ENCODE peak calls at places on chromosome 10, in four cellular contexts. O, U, B and K are unnamed samples.

GRCh38 chr10:104122273-104123107 is 519 bp downstream of the SFR1 start:
- DNase-seq in B (no peak), U (no peak), O (no peak), K (peak; percentile 21)

GRCh38 chr10:18214692-18215563 is 74.7 kb downstream of the CACNB2 start:
- DNase-seq in U (no peak), O (peak; percentile 69), B (no peak), K (peak; percentile 21)

GRCh38 chr10:26527018-26527417 is 88.9 kb downstream of the APBB1IP start:
- DNase-seq in O (no peak), U (no peak), B (no peak), K (no peak)

GRCh38 chr10:70441161-70441876 is at the start of gene NODAL:
- DNase-seq in U (no peak), O (no peak), B (no peak), K (no peak)

GRCh38 chr10:104937528-104937927 is 296.4 kb downstream of the SORCS3 start:
- DNase-seq in O (no peak), B (no peak), U (no peak), K (no peak)

GRCh38 chr10:76350583-76350982 is 919.2 kb downstream of the LRMDA start:
- DNase-seq in U (no peak), O (no peak), B (no peak), K (no peak)

GRCh38 chr10:125092564-125093031 is 67.8 kb downstream of the CTBP2 start:
- DNase-seq in U (peak; percentile 60), O (peak; percentile 42), B (peak; percentile 17), K (no peak)

GRCh38 chr10:112792487-112793196 is 157.4 kb upstream of the TCF7L2 start:
- DNase-seq in U (peak; percentile 86), O (no peak), B (no peak), K (peak; percentile 37)

GRCh38 chr10:63520463-63521388 is 475 bp upstream of the REEP3 start:
- DNase-seq in U (peak; percentile 83), B (peak; percentile 78), O (peak; percentile 76), K (peak; percentile 76)

GRCh38 chr10:63164045-63164722 is 31.1 kb downstream of the NRBF2 start:
- DNase-seq in O (no peak), U (no peak), B (no peak), K (no peak)

GRCh38 chr10:128211953-128212727 is 85.9 kb upstream of the MKI67 start:
- DNase-seq in U (peak; percentile 76), O (peak; percentile 41), B (peak; percentile 91), K (peak; percentile 82)

GRCh38 chr10:5631936-5632335 is 34.5 kb downstream of the ASB13 start:
- DNase-seq in U (peak; percentile 93), O (no peak), B (peak; percentile 42), K (no peak)

GRCh38 chr10:28875535-28876208 is 198.4 kb downstream of the BAMBI start:
- DNase-seq in O (no peak), U (no peak), B (no peak), K (no peak)

GRCh38 chr10:63667596-63667995 is 146.4 kb downstream of the REEP3 start:
- DNase-seq in O (no peak), U (no peak), B (no peak), K (no peak)

GRCh38 chr10:27256299-27256698 is 15.7 kb upstream of the ACBD5 start:
- DNase-seq in O (no peak), B (no peak), U (no peak), K (no peak)

GRCh38 chr10:27948191-27948590 is 50.7 kb downstream of the ODAD2 start:
- DNase-seq in U (no peak), O (no peak), B (no peak), K (no peak)

GRCh38 chr10:97298223-97298571 is 5.8 kb upstream of the ARHGAP19 start:
- DNase-seq in U (peak; percentile 1), B (no peak), O (no peak), K (no peak)

GRCh38 chr10:133261726-133262325 is 14.8 kb downstream of the ADAM8 start:
- DNase-seq in U (peak; percentile 89), O (peak; percentile 97), B (peak; percentile 92), K (peak; percentile 91)

GRCh38 chr10:88063861-88064521 is 200.6 kb downstream of the PTEN start:
- DNase-seq in B (no peak), O (no peak), U (no peak), K (no peak)

GRCh38 chr10:122164028-122164601 is 107.0 kb upstream of the BTBD16 start:
- DNase-seq in U (no peak), O (no peak), B (no peak), K (no peak)

GRCh38 chr10:62068464-62068863 is 167.0 kb downstream of the ARID5B start:
- DNase-seq in B (no peak), U (no peak), O (no peak), K (no peak)

GRCh38 chr10:124700293-124701037 is 43.7 kb downstream of the FAM53B start:
- DNase-seq in O (no peak), B (no peak), U (no peak), K (no peak)

GRCh38 chr10:131853610-131853964 is 47.2 kb upstream of the PPP2R2D start:
- DNase-seq in B (no peak), O (no peak), U (peak; percentile 43), K (no peak)

GRCh38 chr10:43865275-43866135 is 216.8 kb upstream of the ZNF32 start:
- DNase-seq in U (no peak), B (no peak), O (peak; percentile 47), K (no peak)

GRCh38 chr10:119302591-119303253 is 95.4 kb downstream of the GRK5 start:
- DNase-seq in U (no peak), O (no peak), B (peak; percentile 72), K (no peak)

GRCh38 chr10:119595134-119595714 is 1.5 kb downstream of the TIAL1 start:
- DNase-seq in B (no peak), O (no peak), U (no peak), K (no peak)

GRCh38 chr10:77983384-77984341 is 45.7 kb downstream of the POLR3A start:
- DNase-seq in B (no peak), U (peak; percentile 34), O (no peak), K (no peak)

GRCh38 chr10:7950981-7951847 is 103.3 kb upstream of the GATA3 start:
- DNase-seq in B (no peak), U (no peak), O (no peak), K (no peak)

GRCh38 chr10:14954934-14955333 is 1.0 kb upstream of the DCLRE1C start:
- DNase-seq in O (no peak), U (no peak), B (no peak), K (no peak)
- H3K4me3 ChIP-seq in O (no peak overlapping the region), U (peak overlapping the region; percentile 76), B (peak overlapping the region; percentile 81), K (peak overlapping the region; percentile 99)

GRCh38 chr10:33252324-33252723 is 82.1 kb downstream of the NRP1 start:
- DNase-seq in U (no peak), O (no peak), B (no peak), K (no peak)

GRCh38 chr10:33257439-33257838 is 77.0 kb downstream of the NRP1 start:
- DNase-seq in B (no peak), O (no peak), U (no peak), K (no peak)

GRCh38 chr10:33253411-33253810 is 81.1 kb downstream of the NRP1 start:
- DNase-seq in O (no peak), B (no peak), U (no peak), K (no peak)

GRCh38 chr10:33252794-33253203 is 81.7 kb downstream of the NRP1 start:
- DNase-seq in B (no peak), U (no peak), O (no peak), K (no peak)

DNA sequence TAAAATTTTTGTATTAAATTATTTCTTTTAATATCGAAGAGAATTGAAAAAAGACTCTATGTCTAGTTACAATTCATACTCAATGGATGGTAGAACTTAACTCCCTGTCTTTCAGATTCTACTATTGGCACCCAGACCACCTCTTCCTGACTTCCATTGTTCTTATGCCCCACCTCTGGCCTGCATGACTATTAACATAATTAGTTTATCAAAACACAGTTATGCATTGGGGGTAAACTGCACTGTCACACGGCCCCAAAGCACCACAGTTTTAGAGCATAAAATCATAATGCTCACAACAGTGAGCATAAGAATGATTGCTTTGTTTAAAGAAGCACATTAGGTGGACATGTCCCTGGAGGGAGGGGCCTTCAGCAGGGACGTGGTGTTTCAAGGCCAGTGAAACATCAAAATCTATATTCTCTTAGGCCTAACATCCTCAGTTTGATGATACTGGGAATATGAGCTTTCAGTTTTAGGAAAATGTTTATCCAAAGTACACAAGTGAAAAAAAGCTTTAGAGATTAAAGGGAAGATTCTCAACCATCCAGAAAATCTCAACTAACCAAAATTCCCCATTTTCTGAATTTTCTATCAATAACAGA is 79.8 kb downstream of the NRP1 start:
- DNase-seq in U (no peak), B (no peak), O (no peak), K (no peak)
- H3K36me3 ChIP-seq in U (peaks cover 44% of the 10 kb centered on the region), B (peaks cover 50% of the 10 kb centered on the region), O (no peaks in the 10 kb centered on the region), K (peaks cover 98% of the 10 kb centered on the region)

GRCh38 chr10:22823109-22823508 is 104.7 kb upstream of the ARMC3 start:
- DNase-seq in O (no peak), U (no peak), B (no peak), K (no peak)
- TF ChIP-seq CTCF in O (no peak), U (no peak), B (no peak), K (no peak)

DNA sequence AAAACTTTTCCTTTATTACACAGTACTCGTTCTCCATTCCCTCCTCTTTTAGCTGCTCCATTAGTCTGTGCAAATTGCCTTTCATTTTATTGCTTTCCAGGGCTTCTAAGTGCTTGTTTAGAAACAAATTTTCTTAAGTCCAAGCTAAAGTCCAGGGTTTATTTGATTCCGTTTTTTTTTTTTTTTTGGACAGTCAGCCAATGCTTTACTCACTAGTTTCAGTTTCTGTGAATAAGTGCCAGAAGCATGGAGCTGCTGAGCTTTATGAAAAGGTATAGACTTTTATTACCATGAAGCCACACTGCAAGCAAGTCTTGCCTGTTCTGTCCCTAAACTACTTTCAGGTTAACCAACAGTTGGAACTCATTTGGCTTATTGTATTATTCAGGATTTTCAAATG is 455.0 kb downstream of the GFRA1 start:
- DNase-seq in O (no peak), U (no peak), B (no peak), K (no peak)
- H3K4me3 ChIP-seq in O (no peak overlapping the region), U (no peak overlapping the region), B (no peak overlapping the region), K (no peak overlapping the region)

GRCh38 chr10:38102889-38103288 is 8.8 kb downstream of the ZNF37A start:
- DNase-seq in O (no peak), U (no peak), B (no peak), K (no peak)
- H3K36me3 ChIP-seq in O (no peaks in the 10 kb centered on the region), U (peaks cover 92% of the 10 kb centered on the region), B (peaks cover 91% of the 10 kb centered on the region), K (peaks cover 97% of the 10 kb centered on the region)

DNA sequence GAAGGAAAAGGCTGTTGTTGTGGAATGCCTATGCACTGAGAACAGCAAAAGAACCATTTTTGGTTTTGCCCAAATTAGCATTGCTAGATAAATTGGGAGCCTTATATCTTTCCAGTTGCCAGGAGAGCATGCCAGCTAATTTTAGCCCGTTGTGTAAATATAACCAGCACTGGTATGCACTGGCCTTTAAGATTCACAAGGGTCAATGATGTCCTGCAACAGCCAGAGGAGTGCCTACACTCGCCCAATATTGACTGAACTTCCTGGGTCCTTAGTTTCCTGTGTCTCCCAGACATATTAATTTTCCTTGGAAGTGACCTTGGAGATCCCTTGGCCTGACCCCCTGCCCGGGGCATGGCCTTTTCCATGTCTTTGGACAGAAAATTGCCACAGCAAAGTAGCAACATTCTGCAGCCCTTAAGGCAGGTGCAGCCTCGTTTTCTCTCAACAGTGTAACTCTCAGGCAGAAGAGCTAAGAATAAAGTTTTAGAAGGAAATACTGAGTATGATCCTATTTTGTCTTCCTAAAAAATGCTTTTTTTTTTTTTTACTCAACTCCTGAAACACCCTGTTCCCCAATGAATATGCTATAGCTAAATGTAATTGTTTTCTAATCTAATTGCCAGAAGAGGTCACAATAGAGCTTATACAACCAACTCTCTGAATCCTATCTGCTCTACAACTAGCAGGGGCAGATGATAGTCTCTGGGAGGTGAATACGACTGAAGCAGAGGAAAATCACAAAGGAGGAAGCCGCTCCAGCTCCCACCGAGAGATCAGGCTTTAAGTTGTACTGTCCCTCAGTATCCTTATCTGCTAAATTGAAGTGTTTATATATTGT is 131.9 kb upstream of the PCGF5 start:
- DNase-seq in B (no peak), U (no peak), O (no peak), K (no peak)
- TF ChIP-seq CTCF in B (no peak), U (no peak), O (no peak), K (peak; percentile 22)